ENCODE peak calls at places on chromosomes 3 and 15, in five cellular contexts. One of them, this sample, is unnamed. For H3K36me3, the result is how much of the 10 kb centered on the place peaks cover.

GRCh38 chr3:157872902-157873301 is 233.3 kb downstream of the SHOX2 start:
- DNase-seq in GM12878: no peak
- DNase-seq in uterus: no peak
- DNase-seq in transverse colon: no peak
- DNase-seq in heart left ventricle: no peak
- DNase-seq in this sample: no peak

GRCh38 chr15:61025746-61026256 is 203.3 kb downstream of the RORA start:
- DNase-seq in transverse colon: no peak
- DNase-seq in uterus: no peak
- DNase-seq in heart left ventricle: no peak
- DNase-seq in GM12878: no peak
- DNase-seq in this sample: no peak

GRCh38 chr15:66046751-66047150 is 177.5 kb downstream of the RAB11A start:
- DNase-seq in transverse colon: no peak
- DNase-seq in GM12878: no peak
- DNase-seq in heart left ventricle: no peak
- DNase-seq in uterus: no peak
- DNase-seq in this sample: no peak

GRCh38 chr15:97009036-97009555 is 678.6 kb downstream of the NR2F2 start:
- DNase-seq in uterus: no peak
- DNase-seq in GM12878: no peak
- DNase-seq in transverse colon: no peak
- DNase-seq in heart left ventricle: no peak
- DNase-seq in this sample: no peak

GRCh38 chr3:31010491-31010890 is 116.0 kb upstream of the GADL1 start:
- DNase-seq in uterus: no peak
- DNase-seq in GM12878: no peak
- DNase-seq in heart left ventricle: no peak
- DNase-seq in transverse colon: no peak
- DNase-seq in this sample: no peak

GRCh38 chr15:79635149-79635771 is 203.1 kb downstream of the MINAR1 start:
- DNase-seq in GM12878: no peak
- DNase-seq in transverse colon: no peak
- DNase-seq in heart left ventricle: no peak
- DNase-seq in uterus: no peak
- DNase-seq in this sample: peak

GRCh38 chr3:1082024-1082633 is 10.7 kb upstream of the CNTN6 start:
- DNase-seq in transverse colon: peak
- DNase-seq in uterus: no peak
- DNase-seq in heart left ventricle: no peak
- DNase-seq in GM12878: no peak
- DNase-seq in this sample: no peak

GRCh38 chr3:189635385-189635784 is 4.2 kb downstream of the TP63 start:
- DNase-seq in heart left ventricle: no peak
- DNase-seq in transverse colon: no peak
- DNase-seq in uterus: no peak
- DNase-seq in GM12878: no peak
- DNase-seq in this sample: no peak

DNA sequence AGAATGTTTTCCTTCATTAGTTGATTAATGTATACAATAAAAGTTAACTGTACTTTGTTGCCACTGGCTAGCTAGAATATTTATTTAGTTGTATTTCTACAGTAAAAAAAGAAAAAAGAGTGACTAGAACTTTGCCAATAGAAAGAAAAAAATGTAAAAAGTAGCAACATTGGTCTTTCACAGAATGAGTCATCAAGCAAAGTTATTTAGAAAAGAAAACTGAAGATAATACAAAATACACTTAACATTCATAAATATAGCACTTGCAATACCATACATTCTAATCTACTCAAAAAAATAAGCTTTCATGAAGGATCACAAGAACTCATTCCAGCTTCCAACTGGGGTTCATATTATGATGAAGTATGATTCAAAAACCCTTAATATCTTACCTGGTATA is 83.4 kb downstream of the AQR start:
- DNase-seq in heart left ventricle: no peak
- DNase-seq in transverse colon: no peak
- DNase-seq in GM12878: no peak
- DNase-seq in uterus: no peak
- DNase-seq in this sample: no peak
- H3K36me3 ChIP-seq in heart left ventricle: under half
- H3K36me3 ChIP-seq in transverse colon: under half
- H3K36me3 ChIP-seq in GM12878: under half
- H3K36me3 ChIP-seq in uterus: under half
- H3K36me3 ChIP-seq in this sample: half or more

GRCh38 chr15:100334456-100334855 is 7.3 kb downstream of the ADAMTS17 start:
- DNase-seq in GM12878: no peak
- DNase-seq in heart left ventricle: no peak
- DNase-seq in transverse colon: no peak
- DNase-seq in uterus: no peak
- DNase-seq in this sample: peak
- TF ChIP-seq POLR2A in GM12878: no peak
- TF ChIP-seq POLR2A in heart left ventricle: no peak
- TF ChIP-seq POLR2A in transverse colon: no peak
- TF ChIP-seq POLR2A in uterus: no peak
- TF ChIP-seq POLR2A in this sample: no peak

GRCh38 chr3:72661115-72661457 is 187.2 kb downstream of the SHQ1 start:
- DNase-seq in GM12878: no peak
- DNase-seq in uterus: peak
- DNase-seq in transverse colon: peak
- DNase-seq in heart left ventricle: peak
- DNase-seq in this sample: no peak
- H3K27ac ChIP-seq in GM12878: no peak
- H3K27ac ChIP-seq in uterus: no peak
- H3K27ac ChIP-seq in transverse colon: peak
- H3K27ac ChIP-seq in heart left ventricle: no peak
- H3K27ac ChIP-seq in this sample: peak

DNA sequence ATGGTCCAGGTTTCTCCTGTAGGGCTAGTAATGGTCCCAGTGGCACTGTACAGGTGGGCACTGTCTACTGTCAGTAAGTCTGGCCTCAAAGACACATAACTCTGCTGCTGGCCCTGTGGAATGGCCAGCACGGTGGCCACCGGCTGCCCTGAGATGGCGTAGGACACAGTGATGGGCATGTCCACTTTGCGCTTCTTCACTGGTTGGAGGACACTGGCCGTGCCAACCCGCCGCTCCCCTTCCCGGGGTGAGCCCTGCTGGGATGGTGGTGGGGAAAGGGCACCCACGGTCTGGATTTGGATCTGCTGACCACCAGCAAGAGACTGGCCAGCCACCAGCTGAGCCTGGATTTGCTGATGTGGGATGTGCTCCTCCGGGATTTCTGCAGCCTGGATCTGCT is 28.1 kb upstream of the IMPDH2 start:
- DNase-seq in GM12878: no peak
- DNase-seq in heart left ventricle: no peak
- DNase-seq in transverse colon: no peak
- DNase-seq in uterus: no peak
- DNase-seq in this sample: no peak
- H3K36me3 ChIP-seq in GM12878: under half
- H3K36me3 ChIP-seq in heart left ventricle: under half
- H3K36me3 ChIP-seq in transverse colon: under half
- H3K36me3 ChIP-seq in uterus: under half
- H3K36me3 ChIP-seq in this sample: under half

GRCh38 chr3:56682458-56683121 is 475 bp downstream of the TASOR start:
- DNase-seq in heart left ventricle: peak
- DNase-seq in transverse colon: peak
- DNase-seq in GM12878: peak
- DNase-seq in uterus: peak
- DNase-seq in this sample: peak
- TF ChIP-seq POLR2A in heart left ventricle: no peak
- TF ChIP-seq POLR2A in transverse colon: peak
- TF ChIP-seq POLR2A in GM12878: peak
- TF ChIP-seq POLR2A in uterus: no peak
- TF ChIP-seq POLR2A in this sample: peak

GRCh38 chr15:59191855-59192237 is 14.8 kb upstream of the LDHAL6B start:
- DNase-seq in uterus: no peak
- DNase-seq in heart left ventricle: no peak
- DNase-seq in transverse colon: no peak
- DNase-seq in GM12878: no peak
- DNase-seq in this sample: no peak
- H3K27ac ChIP-seq in uterus: no peak
- H3K27ac ChIP-seq in heart left ventricle: no peak
- H3K27ac ChIP-seq in transverse colon: peak
- H3K27ac ChIP-seq in GM12878: no peak
- H3K27ac ChIP-seq in this sample: no peak

GRCh38 chr3:172475703-172476102 is 27.4 kb upstream of the GHSR start:
- DNase-seq in transverse colon: no peak
- DNase-seq in heart left ventricle: no peak
- DNase-seq in uterus: no peak
- DNase-seq in GM12878: no peak
- DNase-seq in this sample: no peak

GRCh38 chr3:172470588-172470987 is 22.3 kb upstream of the GHSR start:
- DNase-seq in uterus: no peak
- DNase-seq in GM12878: no peak
- DNase-seq in heart left ventricle: no peak
- DNase-seq in transverse colon: no peak
- DNase-seq in this sample: no peak

GRCh38 chr3:172471903-172472302 is 23.6 kb upstream of the GHSR start:
- DNase-seq in heart left ventricle: no peak
- DNase-seq in GM12878: no peak
- DNase-seq in uterus: no peak
- DNase-seq in transverse colon: no peak
- DNase-seq in this sample: no peak

GRCh38 chr3:172478116-172478515 is 29.9 kb upstream of the GHSR start:
- DNase-seq in transverse colon: no peak
- DNase-seq in uterus: no peak
- DNase-seq in GM12878: no peak
- DNase-seq in heart left ventricle: no peak
- DNase-seq in this sample: no peak

GRCh38 chr3:172476339-172476738 is 28.1 kb upstream of the GHSR start:
- DNase-seq in heart left ventricle: no peak
- DNase-seq in uterus: no peak
- DNase-seq in GM12878: no peak
- DNase-seq in transverse colon: no peak
- DNase-seq in this sample: no peak
- H3K36me3 ChIP-seq in heart left ventricle: under half
- H3K36me3 ChIP-seq in uterus: under half
- H3K36me3 ChIP-seq in GM12878: under half
- H3K36me3 ChIP-seq in transverse colon: under half
- H3K36me3 ChIP-seq in this sample: under half